ENCODE peak calls at places on chromosomes 1 and 21, in eight cellular contexts. One of them, this sample, is unnamed.

GRCh38 chr1:24417681-24418080 is 2.1 kb downstream of the NIPAL3 start:
- DNase-seq in prostate gland: no peak
- DNase-seq in stomach: no peak
- DNase-seq in breast epithelium: no peak
- DNase-seq in upper lobe of left lung: no peak
- DNase-seq in suprapubic skin: no peak
- DNase-seq in GM12878: no peak
- DNase-seq in GM23338: no peak
- DNase-seq in this sample: no peak

GRCh38 chr1:227002531-227003049 is 62.5 kb downstream of the COQ8A start:
- DNase-seq in suprapubic skin: no peak
- DNase-seq in GM12878: no peak
- DNase-seq in upper lobe of left lung: no peak
- DNase-seq in stomach: no peak
- DNase-seq in breast epithelium: no peak
- DNase-seq in prostate gland: no peak
- DNase-seq in GM23338: no peak
- DNase-seq in this sample: peak; percentile 38

GRCh38 chr1:113686891-113687624 is 72.2 kb downstream of the PHTF1 start:
- DNase-seq in GM12878: no peak
- DNase-seq in upper lobe of left lung: no peak
- DNase-seq in breast epithelium: no peak
- DNase-seq in GM23338: no peak
- DNase-seq in prostate gland: no peak
- DNase-seq in stomach: no peak
- DNase-seq in suprapubic skin: no peak
- DNase-seq in this sample: no peak

GRCh38 chr1:118325545-118326225 is 140.7 kb upstream of the SPAG17 start:
- DNase-seq in stomach: no peak
- DNase-seq in breast epithelium: no peak
- DNase-seq in GM23338: no peak
- DNase-seq in upper lobe of left lung: no peak
- DNase-seq in GM12878: no peak
- DNase-seq in prostate gland: no peak
- DNase-seq in suprapubic skin: no peak
- DNase-seq in this sample: no peak

GRCh38 chr21:38460171-38460742 is 38.0 kb downstream of the ERG start:
- DNase-seq in suprapubic skin: no peak
- DNase-seq in upper lobe of left lung: no peak
- DNase-seq in GM23338: no peak
- DNase-seq in breast epithelium: no peak
- DNase-seq in prostate gland: peak; percentile 17
- DNase-seq in stomach: no peak
- DNase-seq in GM12878: no peak
- DNase-seq in this sample: no peak

GRCh38 chr1:218476385-218476784 is 131.2 kb downstream of the TGFB2 start:
- DNase-seq in breast epithelium: no peak
- DNase-seq in GM12878: no peak
- DNase-seq in prostate gland: no peak
- DNase-seq in suprapubic skin: no peak
- DNase-seq in upper lobe of left lung: no peak
- DNase-seq in GM23338: no peak
- DNase-seq in stomach: no peak
- DNase-seq in this sample: no peak

GRCh38 chr1:151372411-151372934 is at the start of gene SELENBP1:
- DNase-seq in suprapubic skin: peak; percentile 80
- DNase-seq in upper lobe of left lung: no peak
- DNase-seq in breast epithelium: peak; percentile 90
- DNase-seq in prostate gland: peak; percentile 89
- DNase-seq in GM12878: no peak
- DNase-seq in stomach: peak; percentile 96
- DNase-seq in GM23338: peak; percentile 89
- DNase-seq in this sample: peak; percentile 80

GRCh38 chr1:231171623-231172197 is 9.9 kb downstream of the TRIM67 start:
- DNase-seq in stomach: no peak
- DNase-seq in breast epithelium: no peak
- DNase-seq in upper lobe of left lung: no peak
- DNase-seq in GM23338: no peak
- DNase-seq in GM12878: no peak
- DNase-seq in prostate gland: no peak
- DNase-seq in suprapubic skin: no peak
- DNase-seq in this sample: no peak

GRCh38 chr1:244406337-244406736 is 45.4 kb downstream of the ADSS2 start:
- DNase-seq in upper lobe of left lung: no peak
- DNase-seq in breast epithelium: no peak
- DNase-seq in GM23338: no peak
- DNase-seq in suprapubic skin: no peak
- DNase-seq in stomach: no peak
- DNase-seq in prostate gland: no peak
- DNase-seq in GM12878: peak; percentile 66
- DNase-seq in this sample: no peak

GRCh38 chr1:247337250-247337746 is 5.6 kb upstream of the ZNF496 start:
- DNase-seq in stomach: no peak
- DNase-seq in breast epithelium: no peak
- DNase-seq in prostate gland: no peak
- DNase-seq in suprapubic skin: no peak
- DNase-seq in upper lobe of left lung: peak; percentile 36
- DNase-seq in GM23338: no peak
- DNase-seq in GM12878: no peak
- DNase-seq in this sample: no peak

GRCh38 chr21:30714946-30715345 is 3.6 kb downstream of the KRTAP21-3 start:
- DNase-seq in suprapubic skin: no peak
- DNase-seq in breast epithelium: no peak
- DNase-seq in stomach: no peak
- DNase-seq in upper lobe of left lung: no peak
- DNase-seq in GM23338: no peak
- DNase-seq in prostate gland: no peak
- DNase-seq in GM12878: no peak
- DNase-seq in this sample: no peak

GRCh38 chr21:45551816-45552695 is 9.8 kb upstream of the SLC19A1 start:
- DNase-seq in GM23338: no peak
- DNase-seq in prostate gland: no peak
- DNase-seq in upper lobe of left lung: no peak
- DNase-seq in breast epithelium: no peak
- DNase-seq in suprapubic skin: peak; percentile 60
- DNase-seq in GM12878: no peak
- DNase-seq in stomach: no peak
- DNase-seq in this sample: peak; percentile 81

GRCh38 chr1:181090653-181091126 is 2.2 kb downstream of the IER5 start:
- DNase-seq in GM12878: no peak
- DNase-seq in GM23338: no peak
- DNase-seq in prostate gland: no peak
- DNase-seq in breast epithelium: no peak
- DNase-seq in upper lobe of left lung: no peak
- DNase-seq in stomach: no peak
- DNase-seq in suprapubic skin: no peak
- DNase-seq in this sample: no peak

GRCh38 chr21:29208666-29209059 is 78.2 kb downstream of the MAP3K7CL start:
- DNase-seq in suprapubic skin: no peak
- DNase-seq in GM23338: no peak
- DNase-seq in breast epithelium: no peak
- DNase-seq in stomach: no peak
- DNase-seq in upper lobe of left lung: no peak
- DNase-seq in GM12878: no peak
- DNase-seq in prostate gland: no peak
- DNase-seq in this sample: no peak

GRCh38 chr1:84884671-84885389 is 8.2 kb downstream of the LPAR3 start:
- DNase-seq in GM12878: no peak
- DNase-seq in prostate gland: no peak
- DNase-seq in suprapubic skin: no peak
- DNase-seq in stomach: no peak
- DNase-seq in GM23338: no peak
- DNase-seq in upper lobe of left lung: no peak
- DNase-seq in breast epithelium: no peak
- DNase-seq in this sample: no peak

GRCh38 chr1:155003766-155004351 is 1.3 kb downstream of the ZBTB7B start:
- DNase-seq in prostate gland: peak; percentile 40
- DNase-seq in breast epithelium: no peak
- DNase-seq in GM23338: peak; percentile 87
- DNase-seq in upper lobe of left lung: peak; percentile 90
- DNase-seq in GM12878: no peak
- DNase-seq in suprapubic skin: no peak
- DNase-seq in stomach: peak; percentile 76
- DNase-seq in this sample: peak; percentile 90

GRCh38 chr1:27527223-27527856 is 37.4 kb upstream of the WASF2 start:
- DNase-seq in prostate gland: peak; percentile 76
- DNase-seq in GM23338: peak; percentile 91
- DNase-seq in stomach: no peak
- DNase-seq in GM12878: no peak
- DNase-seq in suprapubic skin: peak; percentile 86
- DNase-seq in upper lobe of left lung: no peak
- DNase-seq in breast epithelium: peak; percentile 84
- DNase-seq in this sample: no peak

GRCh38 chr1:27530192-27530591 is 40.2 kb upstream of the WASF2 start:
- DNase-seq in GM23338: no peak
- DNase-seq in upper lobe of left lung: no peak
- DNase-seq in stomach: no peak
- DNase-seq in prostate gland: no peak
- DNase-seq in breast epithelium: no peak
- DNase-seq in suprapubic skin: no peak
- DNase-seq in GM12878: no peak
- DNase-seq in this sample: no peak

GRCh38 chr1:27527857-27528700 is 38.1 kb upstream of the WASF2 start:
- DNase-seq in stomach: peak; percentile 67
- DNase-seq in breast epithelium: no peak
- DNase-seq in GM23338: peak; percentile 81
- DNase-seq in upper lobe of left lung: peak; percentile 93
- DNase-seq in prostate gland: peak; percentile 58
- DNase-seq in suprapubic skin: peak; percentile 85
- DNase-seq in GM12878: no peak
- DNase-seq in this sample: peak; percentile 86

GRCh38 chr1:27528701-27529637 is 39.0 kb upstream of the WASF2 start:
- DNase-seq in GM12878: no peak
- DNase-seq in suprapubic skin: no peak
- DNase-seq in prostate gland: peak; percentile 67
- DNase-seq in upper lobe of left lung: no peak
- DNase-seq in breast epithelium: no peak
- DNase-seq in stomach: no peak
- DNase-seq in GM23338: peak; percentile 52
- DNase-seq in this sample: no peak

DNA sequence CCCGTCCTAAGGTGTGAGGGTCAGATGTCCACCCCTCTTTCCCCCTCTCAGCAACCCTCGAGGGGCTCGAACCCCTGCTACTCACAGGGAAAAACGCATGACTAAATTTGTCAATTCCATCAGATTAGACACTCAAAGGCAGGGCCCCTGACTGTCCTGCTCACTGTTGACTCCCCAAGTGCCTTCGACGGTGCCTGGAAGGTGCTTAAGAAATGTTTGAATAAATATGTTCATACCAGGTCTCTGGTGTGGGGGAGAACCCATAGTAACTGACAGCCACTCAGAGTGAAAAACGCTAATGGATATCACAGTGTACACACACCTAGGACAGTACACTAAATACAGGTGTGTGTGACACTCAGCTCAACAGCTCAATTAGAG is 39.7 kb upstream of the WASF2 start:
- DNase-seq in GM23338: no peak
- DNase-seq in upper lobe of left lung: no peak
- DNase-seq in GM12878: no peak
- DNase-seq in suprapubic skin: no peak
- DNase-seq in stomach: no peak
- DNase-seq in prostate gland: no peak
- DNase-seq in breast epithelium: no peak
- DNase-seq in this sample: no peak
- TF ChIP-seq POLR2AphosphoS5 in GM23338: no peak
- TF ChIP-seq POLR2AphosphoS5 in upper lobe of left lung: no peak
- TF ChIP-seq POLR2AphosphoS5 in GM12878: no peak
- TF ChIP-seq POLR2AphosphoS5 in suprapubic skin: no peak
- TF ChIP-seq POLR2AphosphoS5 in stomach: no peak
- TF ChIP-seq POLR2AphosphoS5 in prostate gland: no peak
- TF ChIP-seq POLR2AphosphoS5 in breast epithelium: no peak
- TF ChIP-seq POLR2AphosphoS5 in this sample: no peak

DNA sequence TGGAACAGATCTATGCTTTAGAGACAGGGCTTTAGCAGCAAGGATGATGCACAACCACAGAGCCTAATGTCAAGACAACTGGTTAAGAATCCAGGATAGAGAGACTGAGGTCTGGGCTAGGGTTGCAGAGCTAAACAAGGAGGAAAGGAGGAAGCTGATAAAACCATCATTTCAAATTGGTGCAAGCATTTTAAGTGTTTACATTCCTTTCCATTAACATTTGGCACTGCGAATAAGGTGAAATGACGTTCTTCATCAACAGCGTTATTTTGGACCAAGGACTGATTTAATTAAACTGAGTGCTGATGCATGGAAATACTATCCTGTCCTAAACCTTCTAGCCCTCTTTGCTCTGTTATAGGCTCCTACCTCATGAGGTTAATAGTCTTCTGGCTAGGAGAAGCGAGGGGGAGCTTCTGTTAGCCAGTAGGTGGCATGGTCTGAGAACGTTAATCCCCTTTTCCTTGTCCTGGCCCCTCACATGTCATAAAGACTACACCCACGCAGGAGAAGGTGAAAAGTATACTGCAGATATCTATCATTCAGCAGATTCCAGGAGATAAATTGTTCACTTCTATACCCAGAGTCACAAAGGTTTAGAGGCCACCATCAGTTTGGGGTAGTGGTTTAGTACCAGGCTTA is 7.6 kb upstream of the C1orf21 start:
- DNase-seq in upper lobe of left lung: no peak
- DNase-seq in prostate gland: no peak
- DNase-seq in GM23338: peak; percentile 56
- DNase-seq in GM12878: no peak
- DNase-seq in suprapubic skin: no peak
- DNase-seq in breast epithelium: no peak
- DNase-seq in stomach: no peak
- DNase-seq in this sample: no peak
- TF ChIP-seq CTCF in upper lobe of left lung: no peak
- TF ChIP-seq CTCF in prostate gland: no peak
- TF ChIP-seq CTCF in GM23338: peak; percentile 64
- TF ChIP-seq CTCF in GM12878: no peak
- TF ChIP-seq CTCF in suprapubic skin: no peak
- TF ChIP-seq CTCF in breast epithelium: no peak
- TF ChIP-seq CTCF in stomach: no peak
- TF ChIP-seq CTCF in this sample: no peak

GRCh38 chr1:61641578-61642336 is 83.2 kb downstream of the TM2D1 start:
- DNase-seq in stomach: peak; percentile 76
- DNase-seq in breast epithelium: peak; percentile 77
- DNase-seq in GM23338: peak; percentile 92
- DNase-seq in prostate gland: peak; percentile 64
- DNase-seq in suprapubic skin: peak; percentile 86
- DNase-seq in upper lobe of left lung: peak; percentile 91
- DNase-seq in GM12878: no peak
- DNase-seq in this sample: peak; percentile 93
- TF ChIP-seq POLR2AphosphoS5 in stomach: no peak
- TF ChIP-seq POLR2AphosphoS5 in breast epithelium: no peak
- TF ChIP-seq POLR2AphosphoS5 in GM23338: no peak
- TF ChIP-seq POLR2AphosphoS5 in prostate gland: peak; percentile 15
- TF ChIP-seq POLR2AphosphoS5 in suprapubic skin: no peak
- TF ChIP-seq POLR2AphosphoS5 in upper lobe of left lung: no peak
- TF ChIP-seq POLR2AphosphoS5 in GM12878: no peak
- TF ChIP-seq POLR2AphosphoS5 in this sample: no peak

DNA sequence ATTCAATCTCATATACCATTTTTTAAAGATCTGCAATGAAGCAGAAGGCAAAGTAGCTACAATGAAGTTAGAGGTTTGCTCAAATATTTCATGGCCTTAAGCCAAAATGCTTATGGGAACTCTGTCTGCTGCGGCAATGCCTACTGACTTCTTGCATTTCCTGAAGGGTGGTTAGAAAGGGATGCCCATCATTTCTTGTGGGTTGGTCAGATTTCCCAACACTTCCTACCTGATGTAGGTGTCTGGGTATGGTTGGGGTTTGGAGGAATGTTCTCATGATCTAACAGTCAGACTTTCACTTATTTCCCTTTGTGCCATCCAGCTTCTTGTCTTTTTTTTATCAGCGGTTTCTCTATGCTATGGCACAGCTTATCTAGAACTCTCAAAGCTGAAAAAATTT is 307.6 kb downstream of the USP25 start:
- DNase-seq in prostate gland: no peak
- DNase-seq in upper lobe of left lung: no peak
- DNase-seq in suprapubic skin: no peak
- DNase-seq in stomach: no peak
- DNase-seq in breast epithelium: no peak
- DNase-seq in GM12878: no peak
- DNase-seq in GM23338: no peak
- DNase-seq in this sample: no peak
- TF ChIP-seq CTCF in prostate gland: no peak
- TF ChIP-seq CTCF in upper lobe of left lung: no peak
- TF ChIP-seq CTCF in suprapubic skin: no peak
- TF ChIP-seq CTCF in stomach: no peak
- TF ChIP-seq CTCF in breast epithelium: no peak
- TF ChIP-seq CTCF in GM12878: no peak
- TF ChIP-seq CTCF in GM23338: no peak
- TF ChIP-seq CTCF in this sample: no peak